ENCODE peak calls at places on chromosomes 16 and 17, in five cellular contexts. W, N, F, Q and J are unnamed samples.

GRCh38 chr17:60548990-60549389 is 22.9 kb upstream of the APPBP2 start:
- DNase-seq in W (no peak), N (no peak), F (peak; percentile 60), Q (no peak), J (no peak)

GRCh38 chr16:81843243-81843582 is 64.1 kb downstream of the PLCG2 start:
- DNase-seq in W (no peak), N (no peak), F (peak; percentile 17), Q (peak; percentile 17), J (no peak)

GRCh38 chr16:4972938-4973587 is 14.9 kb downstream of the SEC14L5 start:
- DNase-seq in W (no peak), N (no peak), F (no peak), Q (no peak), J (no peak)

GRCh38 chr16:1499756-1500464 is 6.8 kb downstream of the TELO2 start:
- DNase-seq in W (no peak), N (no peak), F (no peak), Q (no peak), J (no peak)

GRCh38 chr16:9039208-9039607 is 52.2 kb upstream of the HAPSTR1 start:
- DNase-seq in W (peak; percentile 53), N (peak; percentile 23), F (peak; percentile 51), Q (peak; percentile 41), J (no peak)

GRCh38 chr17:1438593-1439083 is 17.4 kb downstream of the CRK start:
- DNase-seq in W (peak; percentile 66), N (no peak), F (peak; percentile 55), Q (peak; percentile 66), J (no peak)

GRCh38 chr16:25109643-25110042 is 1.9 kb upstream of the LCMT1 start:
- DNase-seq in W (peak; percentile 91), N (no peak), F (peak; percentile 91), Q (peak; percentile 97), J (peak; percentile 97)

GRCh38 chr17:21169496-21169895 is 42.7 kb downstream of the DHRS7B start:
- DNase-seq in W (no peak), N (no peak), F (no peak), Q (no peak), J (no peak)

GRCh38 chr17:75128694-75129505 is 2.6 kb downstream of the NT5C start:
- DNase-seq in W (no peak), N (no peak), F (no peak), Q (no peak), J (no peak)

GRCh38 chr17:77375917-77376651 is 235.3 kb downstream of the SEC14L1 start:
- DNase-seq in W (no peak), N (peak; percentile 42), F (peak; percentile 82), Q (peak; percentile 89), J (peak; percentile 89)

GRCh38 chr16:4381072-4381934 is 9.7 kb downstream of the VASN start:
- DNase-seq in W (no peak), N (no peak), F (no peak), Q (no peak), J (no peak)

GRCh38 chr17:31702040-31702439 is 157.0 kb downstream of the COPRS start:
- DNase-seq in W (no peak), N (no peak), F (no peak), Q (no peak), J (no peak)

GRCh38 chr17:77476920-77477805 is 336.4 kb downstream of the SEC14L1 start:
- DNase-seq in W (no peak), N (no peak), F (peak; percentile 97), Q (peak; percentile 99), J (peak; percentile 95)

GRCh38 chr16:3513892-3514600 is 13.2 kb downstream of the CLUAP1 start:
- DNase-seq in W (no peak), N (no peak), F (no peak), Q (peak; percentile 43), J (no peak)

GRCh38 chr17:35972066-35972465 is 9.2 kb downstream of the CCL16 start:
- DNase-seq in W (no peak), N (no peak), F (no peak), Q (no peak), J (no peak)

GRCh38 chr16:11139624-11140375 is 116.2 kb downstream of the SOCS1 start:
- DNase-seq in W (no peak), N (peak; percentile 21), F (no peak), Q (no peak), J (no peak)

GRCh38 chr16:4938683-4939030 is 1.7 kb upstream of the PPL start:
- DNase-seq in W (no peak), N (no peak), F (peak; percentile 42), Q (peak; percentile 43), J (no peak)

DNA sequence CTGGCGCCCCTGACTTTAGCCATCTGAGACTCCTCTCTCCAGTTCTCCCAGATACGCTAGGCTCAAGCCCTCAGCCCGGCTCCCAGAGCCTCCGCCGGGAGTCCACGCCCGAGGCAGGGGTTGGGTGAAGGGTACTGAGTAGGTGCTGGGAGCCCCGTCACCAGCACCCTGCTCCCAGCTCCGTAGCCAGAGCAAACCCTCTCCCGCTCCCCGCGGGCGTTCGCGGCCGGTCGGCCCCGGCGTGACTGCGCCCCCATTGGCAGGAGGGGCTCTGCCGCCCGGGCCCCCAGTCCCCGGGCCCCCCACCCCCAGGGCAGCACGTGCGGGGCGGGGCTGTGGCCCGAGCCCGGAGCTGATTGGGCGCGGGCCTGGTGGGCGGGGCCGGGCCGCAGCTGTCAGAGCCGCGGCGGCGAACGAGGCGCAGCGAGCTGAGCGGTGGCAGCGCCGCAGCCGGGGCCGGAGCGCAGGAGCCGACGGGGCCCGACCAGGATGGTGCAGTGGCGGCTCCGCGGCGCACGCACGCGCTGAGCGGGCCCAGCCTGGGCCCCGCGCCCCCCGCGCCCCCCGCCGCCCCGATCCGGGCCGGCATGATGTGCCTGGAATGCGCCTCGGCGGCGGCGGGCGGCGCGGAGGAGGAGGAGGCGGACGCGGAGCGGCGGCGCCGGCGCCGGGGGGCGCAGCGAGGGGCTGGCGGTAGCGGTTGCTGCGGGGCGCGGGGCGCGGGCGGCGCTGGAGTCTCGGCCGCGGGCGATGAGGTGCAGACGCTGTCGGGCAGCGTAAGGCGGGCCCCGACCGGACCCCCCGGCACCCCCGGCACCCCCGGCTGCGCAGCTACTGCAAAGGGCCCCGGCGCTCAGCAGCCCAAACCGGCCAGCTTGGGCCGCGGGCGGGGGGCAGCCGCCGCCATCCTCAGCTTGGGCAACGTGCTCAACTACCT is at the start of gene SPNS2:
- DNase-seq in W (peak; percentile 55), N (peak; percentile 90), F (peak; percentile 53), Q (peak; percentile 30), J (no peak)
- H3K4me3 ChIP-seq in W (peak within 1 kb of the TSS; percentile 49), N (peak within 1 kb of the TSS; percentile 49), F (peak within 1 kb of the TSS; percentile 38), Q (no peak within 1 kb of the TSS), J (peak within 1 kb of the TSS; percentile 25)

GRCh38 chr16:89038811-89039735 is 54.6 kb upstream of the ACSF3 start:
- DNase-seq in W (no peak), N (no peak), F (no peak), Q (no peak), J (no peak)

GRCh38 chr16:89039756-89040155 is 53.9 kb upstream of the ACSF3 start:
- DNase-seq in W (no peak), N (no peak), F (no peak), Q (no peak), J (no peak)

GRCh38 chr16:89036776-89037175 is 56.9 kb upstream of the ACSF3 start:
- DNase-seq in W (no peak), N (no peak), F (no peak), Q (no peak), J (no peak)

GRCh38 chr16:89037261-89038152 is 56.1 kb upstream of the ACSF3 start:
- DNase-seq in W (peak; percentile 38), N (peak; percentile 91), F (peak; percentile 50), Q (peak; percentile 23), J (no peak)

DNA sequence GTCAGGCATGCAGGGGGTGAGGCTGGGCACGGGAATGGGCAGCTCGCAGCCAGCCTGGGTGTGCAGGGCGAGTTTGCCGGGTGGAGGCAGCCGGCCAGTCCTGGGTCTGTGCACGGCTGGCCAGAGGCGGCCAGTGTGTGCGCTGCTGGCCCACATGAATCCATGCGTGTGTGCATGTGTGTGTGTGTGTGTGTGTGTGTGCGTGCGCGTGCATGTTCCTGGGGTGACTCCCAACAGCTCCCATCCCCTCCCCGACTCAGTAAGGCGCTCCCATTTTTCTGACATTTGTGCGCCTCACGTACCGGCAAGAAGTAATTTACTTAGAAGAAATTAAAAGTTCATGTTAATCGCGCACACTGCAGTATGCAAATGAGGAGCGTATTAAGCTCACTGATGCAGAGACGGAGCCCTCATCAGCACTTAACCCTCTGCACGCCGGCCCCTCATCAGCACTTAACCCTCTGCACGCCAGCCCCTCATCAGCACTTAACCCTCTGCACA is 55.4 kb upstream of the ACSF3 start:
- DNase-seq in W (no peak), N (no peak), F (no peak), Q (no peak), J (no peak)
- H3K4me3 ChIP-seq in W (no peak overlapping the region), N (no peak overlapping the region), F (no peak overlapping the region), Q (no peak overlapping the region), J (no peak overlapping the region)

GRCh38 chr17:44074231-44074910 is 3.8 kb downstream of the G6PC3 start:
- DNase-seq in W (no peak), N (no peak), F (no peak), Q (no peak), J (no peak)

GRCh38 chr17:44069974-44070454 is 521 bp upstream of the G6PC3 start:
- DNase-seq in W (peak; percentile 67), N (no peak), F (peak; percentile 32), Q (peak; percentile 48), J (no peak)

GRCh38 chr17:44071198-44071520 is 624 bp downstream of the G6PC3 start:
- DNase-seq in W (no peak), N (no peak), F (no peak), Q (peak; percentile 83), J (no peak)

GRCh38 chr17:44070455-44071197 is at the start of gene G6PC3:
- DNase-seq in W (peak; percentile 99), N (peak; percentile 99), F (peak; percentile 99), Q (peak; percentile 99), J (peak; percentile 97)

DNA sequence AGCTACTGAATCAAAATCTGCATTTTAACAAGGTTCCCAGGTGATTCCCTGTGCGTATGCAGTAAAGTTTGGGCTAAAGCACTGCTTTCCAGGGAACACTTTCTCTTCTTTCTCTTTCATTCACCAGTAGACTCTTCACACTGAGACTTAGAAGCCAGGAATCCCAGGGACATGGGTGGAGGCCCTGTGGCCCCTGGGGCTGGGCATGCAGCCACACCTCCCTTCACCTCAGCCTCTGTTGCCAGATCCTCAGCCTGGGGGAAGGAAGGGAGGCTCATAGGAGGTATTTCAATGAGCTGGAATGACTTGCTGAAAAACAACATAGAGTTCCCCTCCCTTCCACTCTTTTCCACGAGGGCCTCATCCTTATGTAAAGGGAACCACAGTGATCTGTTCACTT is 1.2 kb downstream of the G6PC3 start:
- DNase-seq in W (no peak), N (no peak), F (no peak), Q (peak; percentile 19), J (no peak)
- H3K4me3 ChIP-seq in W (peak overlapping the region; percentile 69), N (peak overlapping the region; percentile 66), F (peak overlapping the region; percentile 40), Q (peak overlapping the region; percentile 68), J (peak overlapping the region; percentile 74)

GRCh38 chr16:82864332-82865040 is 237.7 kb downstream of the CDH13 start:
- DNase-seq in W (no peak), N (no peak), F (no peak), Q (no peak), J (no peak)

GRCh38 chr16:82865412-82865811 is 238.6 kb downstream of the CDH13 start:
- DNase-seq in W (no peak), N (no peak), F (no peak), Q (no peak), J (no peak)

GRCh38 chr16:82862057-82862456 is 235.3 kb downstream of the CDH13 start:
- DNase-seq in W (no peak), N (no peak), F (no peak), Q (no peak), J (no peak)

DNA sequence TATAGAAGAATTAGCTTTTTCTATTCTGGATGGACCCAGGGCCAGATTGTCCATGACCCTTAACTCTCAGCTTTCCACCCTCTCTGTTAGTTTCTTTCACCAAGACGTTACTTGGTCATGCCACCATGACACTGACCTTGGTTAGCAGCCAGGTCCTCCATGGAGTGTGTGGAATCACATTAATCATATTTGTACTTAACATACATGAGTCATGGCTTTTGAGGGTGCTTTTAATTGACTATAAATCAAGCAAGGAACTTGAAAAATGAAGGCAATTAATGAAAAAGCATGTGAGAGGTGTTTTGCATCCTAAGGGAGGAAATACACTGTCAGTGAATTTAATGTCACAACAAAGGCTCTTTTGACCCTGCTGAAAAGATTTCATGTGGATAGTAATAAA is 240.7 kb downstream of the CDH13 start:
- DNase-seq in W (no peak), N (no peak), F (no peak), Q (peak; percentile 33), J (no peak)
- H3K4me3 ChIP-seq in W (no peak overlapping the region), N (no peak overlapping the region), F (no peak overlapping the region), Q (no peak overlapping the region), J (no peak overlapping the region)